ENCODE peak calls at places on chromosomes 6 and 20, in five cellular contexts. One of them, this sample, is unnamed.
A peak's percentile ranks its signal among the peaks of the same experiment; 100 is the strongest.

GRCh38 chr6:101365181-101365580 is 28.3 kb upstream of the GRIK2 start:
- DNase-seq in transverse colon: no peak
- DNase-seq in dorsolateral prefrontal cortex: no peak
- DNase-seq in sigmoid colon: no peak
- DNase-seq in colonic mucosa: no peak
- DNase-seq in this sample: no peak

GRCh38 chr20:18288748-18289705 is 700 bp downstream of the ZNF133 start:
- DNase-seq in transverse colon: no peak
- DNase-seq in dorsolateral prefrontal cortex: no peak
- DNase-seq in sigmoid colon: no peak
- DNase-seq in colonic mucosa: no peak
- DNase-seq in this sample: no peak

GRCh38 chr6:10719386-10720228 is 3.3 kb upstream of the TMEM14C start:
- DNase-seq in transverse colon: peak; percentile 16
- DNase-seq in dorsolateral prefrontal cortex: no peak
- DNase-seq in sigmoid colon: no peak
- DNase-seq in colonic mucosa: peak; percentile 78
- DNase-seq in this sample: no peak

GRCh38 chr6:11386323-11386722 is 151.2 kb upstream of the TMEM170B start:
- DNase-seq in transverse colon: no peak
- DNase-seq in dorsolateral prefrontal cortex: no peak
- DNase-seq in sigmoid colon: no peak
- DNase-seq in colonic mucosa: no peak
- DNase-seq in this sample: no peak

GRCh38 chr6:11358904-11359840 is 126.7 kb upstream of the NEDD9 start:
- DNase-seq in transverse colon: no peak
- DNase-seq in dorsolateral prefrontal cortex: no peak
- DNase-seq in sigmoid colon: no peak
- DNase-seq in colonic mucosa: no peak
- DNase-seq in this sample: no peak

GRCh38 chr20:57652865-57653545 is 32.8 kb upstream of the ZBP1 start:
- DNase-seq in transverse colon: no peak
- DNase-seq in dorsolateral prefrontal cortex: peak; percentile 23
- DNase-seq in sigmoid colon: no peak
- DNase-seq in colonic mucosa: peak; percentile 16
- DNase-seq in this sample: peak; percentile 66

GRCh38 chr20:20321134-20321533 is 46.8 kb upstream of the INSM1 start:
- DNase-seq in transverse colon: no peak
- DNase-seq in dorsolateral prefrontal cortex: no peak
- DNase-seq in sigmoid colon: no peak
- DNase-seq in colonic mucosa: no peak
- DNase-seq in this sample: no peak

GRCh38 chr20:3167738-3168078 is 5.6 kb downstream of the LZTS3 start:
- DNase-seq in transverse colon: no peak
- DNase-seq in dorsolateral prefrontal cortex: no peak
- DNase-seq in sigmoid colon: peak; percentile 41
- DNase-seq in colonic mucosa: no peak
- DNase-seq in this sample: no peak

GRCh38 chr20:40192083-40192482 is 497.0 kb downstream of the MAFB start:
- DNase-seq in transverse colon: no peak
- DNase-seq in dorsolateral prefrontal cortex: no peak
- DNase-seq in sigmoid colon: no peak
- DNase-seq in colonic mucosa: no peak
- DNase-seq in this sample: no peak

GRCh38 chr6:73688351-73688750 is 7.7 kb upstream of the CD109 start:
- DNase-seq in transverse colon: no peak
- DNase-seq in dorsolateral prefrontal cortex: no peak
- DNase-seq in sigmoid colon: no peak
- DNase-seq in colonic mucosa: no peak
- DNase-seq in this sample: no peak

GRCh38 chr6:47631248-47632196 is 66.9 kb upstream of the ADGRF4 start:
- DNase-seq in transverse colon: no peak
- DNase-seq in dorsolateral prefrontal cortex: no peak
- DNase-seq in sigmoid colon: no peak
- DNase-seq in colonic mucosa: peak; percentile 36
- DNase-seq in this sample: no peak

GRCh38 chr20:8914421-8914820 is 154.5 kb upstream of the PLCB4 start:
- DNase-seq in transverse colon: no peak
- DNase-seq in dorsolateral prefrontal cortex: no peak
- DNase-seq in sigmoid colon: no peak
- DNase-seq in colonic mucosa: no peak
- DNase-seq in this sample: no peak

GRCh38 chr6:125910518-125910917 is 46.1 kb upstream of the HINT3 start:
- DNase-seq in transverse colon: no peak
- DNase-seq in dorsolateral prefrontal cortex: no peak
- DNase-seq in sigmoid colon: no peak
- DNase-seq in colonic mucosa: no peak
- DNase-seq in this sample: no peak

GRCh38 chr6:41097467-41098090 is 24.8 kb downstream of the NFYA start:
- DNase-seq in transverse colon: no peak
- DNase-seq in dorsolateral prefrontal cortex: no peak
- DNase-seq in sigmoid colon: no peak
- DNase-seq in colonic mucosa: no peak
- DNase-seq in this sample: no peak

GRCh38 chr6:134074151-134074712 is 21.8 kb upstream of the SLC2A12 start:
- DNase-seq in transverse colon: no peak
- DNase-seq in dorsolateral prefrontal cortex: peak; percentile 82
- DNase-seq in sigmoid colon: no peak
- DNase-seq in colonic mucosa: no peak
- DNase-seq in this sample: no peak

GRCh38 chr20:4167261-4168004 is 152.1 kb upstream of the RNF24 start:
- DNase-seq in transverse colon: no peak
- DNase-seq in dorsolateral prefrontal cortex: peak; percentile 81
- DNase-seq in sigmoid colon: no peak
- DNase-seq in colonic mucosa: no peak
- DNase-seq in this sample: no peak

GRCh38 chr20:45358282-45359068 is 4.5 kb upstream of the SYS1 start:
- DNase-seq in transverse colon: peak; percentile 73
- DNase-seq in dorsolateral prefrontal cortex: peak; percentile 81
- DNase-seq in sigmoid colon: peak; percentile 98
- DNase-seq in colonic mucosa: no peak
- DNase-seq in this sample: peak; percentile 93

DNA sequence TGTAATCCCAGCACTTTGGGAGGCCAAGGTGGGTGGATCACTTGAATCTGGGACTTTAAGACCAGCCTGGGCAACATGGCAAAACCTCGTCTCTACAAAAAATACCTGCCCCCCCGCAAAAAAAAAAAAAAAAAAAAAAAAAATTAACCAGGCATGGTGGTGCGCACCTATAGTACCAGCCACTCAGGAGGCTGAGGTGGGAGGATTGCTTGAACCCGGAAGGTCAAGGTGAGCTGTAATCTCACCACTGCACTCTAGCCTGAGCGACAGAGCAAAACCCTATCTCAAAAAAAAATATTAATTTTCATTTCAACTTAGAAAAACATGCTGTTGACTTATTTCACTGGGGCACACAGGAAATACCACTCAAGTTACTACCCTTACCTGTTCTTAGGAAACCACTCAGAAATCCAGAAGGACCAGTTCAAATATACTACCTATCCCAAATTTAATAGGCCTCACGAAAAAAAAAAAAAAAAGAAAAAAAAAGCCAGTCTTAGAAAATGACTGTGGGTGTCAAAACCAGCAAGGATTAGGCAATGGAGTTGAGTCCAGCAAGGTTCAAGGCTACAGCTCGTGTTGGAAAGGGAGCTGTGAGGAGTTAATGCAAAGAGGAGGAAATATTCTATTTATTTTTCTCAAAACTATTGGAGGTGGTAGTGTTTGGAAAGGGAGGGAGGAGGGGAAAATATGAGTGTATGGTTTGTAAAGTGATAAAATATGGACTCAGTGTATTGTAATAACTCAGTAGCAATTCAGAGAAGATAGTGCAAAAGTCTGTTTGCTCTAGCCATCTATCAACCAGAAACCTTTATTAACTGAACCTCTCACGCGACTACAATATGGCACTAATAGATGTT is 33.9 kb upstream of the PIM1 start:
- DNase-seq in transverse colon: no peak
- DNase-seq in dorsolateral prefrontal cortex: no peak
- DNase-seq in sigmoid colon: no peak
- DNase-seq in colonic mucosa: peak; percentile 57
- DNase-seq in this sample: no peak
- H3K27ac ChIP-seq in transverse colon: peak overlapping the region; percentile 88
- H3K27ac ChIP-seq in dorsolateral prefrontal cortex: no peak overlapping the region
- H3K27ac ChIP-seq in sigmoid colon: peak overlapping the region; percentile 86
- H3K27ac ChIP-seq in colonic mucosa: peak overlapping the region; percentile 90
- H3K27ac ChIP-seq in this sample: no peak overlapping the region

GRCh38 chr6:142934599-142934998 is 10.4 kb downstream of the HIVEP2 start:
- DNase-seq in transverse colon: no peak
- DNase-seq in dorsolateral prefrontal cortex: no peak
- DNase-seq in sigmoid colon: no peak
- DNase-seq in colonic mucosa: no peak
- DNase-seq in this sample: no peak

GRCh38 chr6:142933701-142934100 is 11.3 kb downstream of the HIVEP2 start:
- DNase-seq in transverse colon: no peak
- DNase-seq in dorsolateral prefrontal cortex: no peak
- DNase-seq in sigmoid colon: no peak
- DNase-seq in colonic mucosa: no peak
- DNase-seq in this sample: no peak

GRCh38 chr6:142938510-142938909 is 6.5 kb downstream of the HIVEP2 start:
- DNase-seq in transverse colon: no peak
- DNase-seq in dorsolateral prefrontal cortex: no peak
- DNase-seq in sigmoid colon: no peak
- DNase-seq in colonic mucosa: no peak
- DNase-seq in this sample: no peak

GRCh38 chr6:142934190-142934589 is 10.8 kb downstream of the HIVEP2 start:
- DNase-seq in transverse colon: no peak
- DNase-seq in dorsolateral prefrontal cortex: no peak
- DNase-seq in sigmoid colon: no peak
- DNase-seq in colonic mucosa: no peak
- DNase-seq in this sample: no peak

DNA sequence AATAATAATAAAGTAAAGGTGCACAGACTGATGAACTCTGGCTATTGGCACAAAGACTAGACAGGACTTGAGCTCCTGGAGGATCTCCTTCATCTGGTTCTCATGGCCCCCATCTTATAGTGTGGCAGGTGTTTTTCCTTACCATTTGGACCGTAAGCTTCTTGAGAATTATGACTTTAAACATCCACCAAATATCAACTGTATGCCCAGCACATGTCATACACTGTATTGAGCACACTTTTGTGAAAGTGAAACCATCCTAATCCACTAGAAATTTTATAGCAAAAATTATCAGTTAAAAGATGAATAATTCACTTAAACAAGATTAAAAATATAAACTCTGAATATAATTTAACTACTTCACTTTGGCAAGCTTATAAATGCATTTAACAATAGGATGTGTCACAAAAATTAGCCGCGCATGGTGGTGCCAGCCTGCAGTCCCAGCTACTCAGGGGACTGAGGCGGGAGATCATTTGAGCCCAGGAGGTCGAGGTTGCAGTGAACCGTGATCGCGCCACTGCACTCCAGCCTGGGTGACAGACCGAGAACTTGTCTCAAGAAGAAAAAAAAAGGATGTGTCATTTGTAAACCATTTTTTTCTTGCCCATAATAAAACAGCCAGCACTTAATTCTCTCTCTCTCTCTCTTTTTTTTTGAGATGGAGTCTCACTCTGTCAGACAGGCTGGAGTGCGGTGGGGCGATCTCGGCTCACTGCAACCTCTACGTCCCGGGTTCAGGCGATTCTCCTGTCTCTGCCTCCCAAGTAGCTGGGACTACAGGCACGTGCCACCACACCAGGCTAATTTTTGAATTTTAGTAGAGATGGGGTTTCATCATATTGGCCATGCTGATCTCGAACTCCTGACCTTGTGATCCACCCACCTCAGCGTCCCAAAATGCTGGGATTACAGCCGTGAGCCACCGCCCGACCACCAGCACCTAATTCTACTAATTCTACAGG is 9.1 kb downstream of the HIVEP2 start:
- DNase-seq in transverse colon: peak; percentile 19
- DNase-seq in dorsolateral prefrontal cortex: no peak
- DNase-seq in sigmoid colon: no peak
- DNase-seq in colonic mucosa: no peak
- DNase-seq in this sample: no peak
- H3K4me3 ChIP-seq in transverse colon: no peak overlapping the region
- H3K4me3 ChIP-seq in dorsolateral prefrontal cortex: no peak overlapping the region
- H3K4me3 ChIP-seq in sigmoid colon: no peak overlapping the region
- H3K4me3 ChIP-seq in colonic mucosa: no peak overlapping the region
- H3K4me3 ChIP-seq in this sample: no peak overlapping the region

GRCh38 chr6:37565267-37566208 is 65.8 kb upstream of the CCDC167 start:
- DNase-seq in transverse colon: no peak
- DNase-seq in dorsolateral prefrontal cortex: peak; percentile 64
- DNase-seq in sigmoid colon: no peak
- DNase-seq in colonic mucosa: no peak
- DNase-seq in this sample: no peak
- TF ChIP-seq CTCF in transverse colon: no peak
- TF ChIP-seq CTCF in dorsolateral prefrontal cortex: no peak
- TF ChIP-seq CTCF in sigmoid colon: no peak
- TF ChIP-seq CTCF in colonic mucosa: no peak
- TF ChIP-seq CTCF in this sample: no peak

DNA sequence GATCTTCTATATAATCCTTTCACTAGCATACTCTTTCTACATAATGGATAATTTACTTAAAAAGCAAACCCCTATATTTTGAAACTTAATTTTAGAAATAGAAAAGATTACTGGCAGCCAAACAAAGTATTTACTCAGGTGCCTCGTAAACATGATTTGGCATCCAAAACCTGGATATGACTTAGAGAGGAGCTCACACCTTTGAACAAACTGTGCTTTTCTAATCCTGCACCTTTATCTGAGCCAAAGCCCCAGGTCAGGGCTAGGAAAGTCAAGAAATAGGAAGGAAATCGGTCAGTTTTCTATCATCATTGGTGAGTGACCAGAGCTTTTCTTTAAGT is 170.9 kb downstream of the PHF3 start:
- DNase-seq in transverse colon: no peak
- DNase-seq in dorsolateral prefrontal cortex: no peak
- DNase-seq in sigmoid colon: no peak
- DNase-seq in colonic mucosa: no peak
- DNase-seq in this sample: no peak
- H3K27ac ChIP-seq in transverse colon: peak overlapping the region; percentile 47
- H3K27ac ChIP-seq in dorsolateral prefrontal cortex: no peak overlapping the region
- H3K27ac ChIP-seq in sigmoid colon: peak overlapping the region; percentile 44
- H3K27ac ChIP-seq in colonic mucosa: peak overlapping the region; percentile 28
- H3K27ac ChIP-seq in this sample: no peak overlapping the region

DNA sequence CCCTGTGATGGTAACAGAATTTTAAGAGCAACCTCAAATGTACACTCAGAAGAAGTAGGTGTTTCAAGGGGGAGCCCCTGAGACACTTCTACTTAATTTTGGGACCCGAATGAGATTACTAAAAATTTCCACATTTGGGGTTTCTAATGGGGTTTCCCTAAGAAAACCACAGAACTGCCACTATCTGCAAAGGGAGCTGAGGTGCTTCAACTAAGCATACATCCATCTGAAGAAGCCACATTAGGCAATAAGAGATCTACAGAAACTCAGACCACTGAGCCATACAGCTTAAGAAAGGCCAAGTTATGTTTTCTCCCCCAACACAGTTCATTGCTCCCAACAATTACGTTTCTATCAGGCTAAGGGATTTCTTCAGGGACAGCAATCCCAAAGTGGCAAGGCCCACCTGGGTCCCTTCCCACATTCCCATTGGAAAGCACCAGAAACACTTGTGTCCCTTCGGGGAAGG is 5.2 kb downstream of the BCL2L1 start:
- DNase-seq in transverse colon: no peak
- DNase-seq in dorsolateral prefrontal cortex: no peak
- DNase-seq in sigmoid colon: no peak
- DNase-seq in colonic mucosa: no peak
- DNase-seq in this sample: no peak
- H3K4me3 ChIP-seq in transverse colon: peak overlapping the region; percentile 14
- H3K4me3 ChIP-seq in dorsolateral prefrontal cortex: peak overlapping the region; percentile 94
- H3K4me3 ChIP-seq in sigmoid colon: no peak overlapping the region
- H3K4me3 ChIP-seq in colonic mucosa: no peak overlapping the region
- H3K4me3 ChIP-seq in this sample: peak overlapping the region; percentile 87

GRCh38 chr6:38701551-38701950 is 1.4 kb downstream of the GLO1 start:
- DNase-seq in transverse colon: no peak
- DNase-seq in dorsolateral prefrontal cortex: no peak
- DNase-seq in sigmoid colon: no peak
- DNase-seq in colonic mucosa: no peak
- DNase-seq in this sample: no peak
- TF ChIP-seq CTCF in transverse colon: no peak
- TF ChIP-seq CTCF in dorsolateral prefrontal cortex: no peak
- TF ChIP-seq CTCF in sigmoid colon: no peak
- TF ChIP-seq CTCF in colonic mucosa: no peak
- TF ChIP-seq CTCF in this sample: no peak